ENCODE peak calls at places on chromosome X, in five cellular contexts. P is Kasumi-1, I is NAMALWA, S is iris pigment epithelial cell, D is GM12891. X is an unnamed sample.
A peak's percentile ranks its signal among the peaks of the same experiment; 100 is the strongest.

GRCh38 chrX:20224814-20225487 is 41.8 kb downstream of the RPS6KA3 start:
- DNase-seq in P (no peak), I (no peak), S (peak; percentile 47), D (no peak), X (peak; percentile 54)

GRCh38 chrX:6228720-6229119 is at the start of gene NLGN4X:
- DNase-seq in P (no peak), I (no peak), S (no peak), D (no peak), X (no peak)

GRCh38 chrX:13419918-13420317 is 100.1 kb upstream of the ATXN3L start:
- DNase-seq in P (no peak), I (peak; percentile 10), S (no peak), D (no peak), X (no peak)

GRCh38 chrX:50799531-50799961 is 14.4 kb downstream of the SHROOM4 start:
- DNase-seq in P (peak; percentile 54), I (no peak), S (peak; percentile 85), D (no peak), X (no peak)

GRCh38 chrX:125322431-125322830 is 2.8 kb downstream of the TEX13C start:
- DNase-seq in P (no peak), I (peak; percentile 1), S (no peak), D (no peak), X (no peak)

GRCh38 chrX:32673193-32673592 is 538.2 kb downstream of the DMD start:
- DNase-seq in P (no peak), I (peak; percentile 45), S (peak; percentile 9), D (no peak), X (peak; percentile 0)

GRCh38 chrX:48702032-48702431 is 5.5 kb downstream of the SUV39H1 start:
- DNase-seq in P (no peak), I (no peak), S (no peak), D (no peak), X (no peak)

GRCh38 chrX:127963696-127964095 is 88.5 kb downstream of the ACTRT1 start:
- DNase-seq in P (no peak), I (no peak), S (no peak), D (no peak), X (no peak)

GRCh38 chrX:38260231-38260630 is 39.6 kb upstream of the SRPX start:
- DNase-seq in P (peak; percentile 26), I (peak; percentile 50), S (peak; percentile 19), D (no peak), X (peak; percentile 25)

GRCh38 chrX:133437771-133438170 is 22.5 kb upstream of the GPC4 start:
- DNase-seq in P (no peak), I (no peak), S (no peak), D (no peak), X (no peak)

GRCh38 chrX:117957128-117957527 is 159.5 kb downstream of the KLHL13 start:
- DNase-seq in P (no peak), I (no peak), S (peak; percentile 7), D (no peak), X (no peak)

GRCh38 chrX:81390244-81390643 is 188.3 kb downstream of the SH3BGRL start:
- DNase-seq in P (no peak), I (no peak), S (no peak), D (no peak), X (peak; percentile 21)

GRCh38 chrX:13432376-13432775 is 112.5 kb upstream of the ATXN3L start:
- DNase-seq in P (no peak), I (no peak), S (peak; percentile 96), D (no peak), X (no peak)

GRCh38 chrX:28787206-28787605 is 200.0 kb downstream of the IL1RAPL1 start:
- DNase-seq in P (no peak), I (no peak), S (peak; percentile 82), D (no peak), X (no peak)

GRCh38 chrX:45172890-45173289 is 27.8 kb downstream of the DIPK2B start:
- DNase-seq in P (no peak), I (no peak), S (peak; percentile 77), D (no peak), X (no peak)

GRCh38 chrX:68454476-68455150 is 21.3 kb upstream of the OPHN1 start:
- DNase-seq in P (no peak), I (no peak), S (no peak), D (no peak), X (no peak)

GRCh38 chrX:15546745-15547144 is 46.1 kb downstream of the BMX start:
- DNase-seq in P (no peak), I (no peak), S (no peak), D (no peak), X (no peak)

GRCh38 chrX:40080896-40081678 is 16.7 kb downstream of the BCOR start:
- DNase-seq in P (no peak), I (no peak), S (no peak), D (no peak), X (no peak)

GRCh38 chrX:14697453-14697852 is 168.1 kb downstream of the GLRA2 start:
- DNase-seq in P (peak; percentile 3), I (peak; percentile 43), S (no peak), D (peak; percentile 0), X (peak; percentile 40)